ENCODE peak calls at places on chromosome 16, in eight cellular contexts. B is left cardiac atrium, U is progenitor cell of endocrine pancreas, S is SHP77 treated with DMSO at 0.1 percent for 48 hours, Q is mesendoderm, H is fibroblast of the aortic adventitia, T is HEK293T, X is CD14-positive monocyte. D is an unnamed sample.

GRCh38 chr16:62741692-62742091 is 705.5 kb upstream of the CDH8 start:
- DNase-seq in H (no peak), X (no peak), U (no peak), T (no peak), Q (no peak), B (no peak), S (no peak), D (no peak)

GRCh38 chr16:57747496-57747895 is 11.9 kb downstream of the KATNB1 start:
- DNase-seq in H (no peak), Q (no peak), U (no peak), B (no peak), T (no peak), S (no peak), X (no peak), D (no peak)

GRCh38 chr16:57950382-57950781 is 20.5 kb downstream of the CNGB1 start:
- DNase-seq in S (no peak), T (no peak), B (no peak), U (no peak), X (no peak), H (no peak), Q (no peak), D (no peak)

GRCh38 chr16:76007649-76008048 is 269.6 kb upstream of the CNTNAP4 start:
- DNase-seq in U (no peak), S (no peak), X (no peak), T (no peak), B (no peak), Q (no peak), H (no peak), D (no peak)

GRCh38 chr16:69859105-69859969 is 91.8 kb upstream of the CLEC18A start:
- DNase-seq in H (no peak), U (no peak), X (no peak), B (peak; percentile 34), Q (peak; percentile 88), T (peak; percentile 68), S (no peak), D (no peak)

GRCh38 chr16:4115941-4116327 is 308 bp downstream of the ADCY9 start:
- DNase-seq in U (no peak), Q (no peak), S (no peak), T (no peak), X (no peak), H (no peak), B (peak; percentile 28), D (no peak)

GRCh38 chr16:87366288-87366687 is 17.3 kb downstream of the FBXO31 start:
- DNase-seq in X (no peak), H (no peak), B (no peak), T (no peak), Q (no peak), S (no peak), U (no peak), D (no peak)

GRCh38 chr16:58418601-58419000 is 26.3 kb downstream of the GINS3 start:
- DNase-seq in T (no peak), U (no peak), H (peak; percentile 39), X (no peak), B (peak; percentile 76), Q (no peak), S (no peak), D (no peak)

GRCh38 chr16:51357839-51358238 is 206.8 kb upstream of the SALL1 start:
- DNase-seq in Q (no peak), X (no peak), U (no peak), H (no peak), S (no peak), B (no peak), T (no peak), D (no peak)

D was measured in NCI-H2081 treated with DMSO at 0.1 percent for 48 hours.